ENCODE peak calls at places on chromosomes 13 and 19, in six cellular contexts. P is cardiac muscle cell; T is HT1080; I is GM20000; L is heart left ventricle; X is activated gamma-delta T cell treated with anti-CD3 and anti-CD28 coated beads, Interleukin-2, amount 50 U/mL, for 16 hours. B is an unnamed sample.
A peak's percentile ranks its signal among the peaks of the same experiment; 100 is the strongest.

GRCh38 chr13:98240131-98240530 is 63.1 kb upstream of the RNF113B start:
- DNase-seq in I (no peak), T (no peak), X (no peak), P (no peak), L (no peak), B (no peak)

GRCh38 chr19:31913103-31913710 is 432.2 kb upstream of the ZNF507 start:
- DNase-seq in P (peak; percentile 5), X (no peak), L (no peak), I (no peak), T (no peak), B (no peak)

GRCh38 chr13:81781471-81781870 is 1440.5 kb upstream of the SPRY2 start:
- DNase-seq in X (no peak), L (no peak), T (no peak), P (no peak), I (no peak), B (no peak)

GRCh38 chr13:27962982-27963381 is 6.1 kb downstream of the CDX2 start:
- DNase-seq in T (no peak), P (no peak), I (no peak), L (no peak), X (no peak), B (no peak)

GRCh38 chr13:66492479-66492878 is 737.7 kb downstream of the PCDH9 start:
- DNase-seq in P (peak; percentile 38), I (no peak), T (no peak), X (no peak), L (no peak), B (peak; percentile 25)

GRCh38 chr19:35642312-35642711 is 767 bp downstream of the ETV2 start:
- DNase-seq in X (no peak), T (no peak), I (no peak), L (no peak), P (no peak), B (no peak)

GRCh38 chr19:23783634-23784033 is 24.9 kb upstream of the ZNF681 start:
- DNase-seq in L (no peak), T (no peak), X (no peak), I (no peak), P (no peak), B (no peak)

GRCh38 chr13:46160474-46161066 is 21.4 kb downstream of the LCP1 start:
- DNase-seq in P (peak; percentile 45), I (peak; percentile 76), T (peak; percentile 60), L (no peak), X (no peak), B (peak; percentile 19)

B was measured in BE2C.